ENCODE peak calls at places on chromosome 2, in ten cellular contexts. D is nephron progenitor cell; W is stimulated activated CD4-positive, alpha-beta T cell treated with anti-CD3 and anti-CD28 coated beads, Interleukin-1b, Interleukin-23, amount 100 ng/mL, for 4 hours; F is substantia nigra; G is WTC11; C is GM23248; R is NCI-H1092 treated with DMSO at 0.1 percent for 48 hours; E is kidney tubule cell; U is left colon; H is GM04504. N is an unnamed sample.

GRCh38 chr2:64036343-64036742 is 17.1 kb upstream of the VPS54 start:
- DNase-seq in D (no peak), W (no peak), F (no peak), U (no peak), C (peak; percentile 90), E (peak; percentile 78), R (no peak), G (no peak), H (no peak), N (no peak)

GRCh38 chr2:21422050-21422449 is 298.3 kb downstream of the TDRD15 start:
- DNase-seq in C (no peak), F (no peak), D (peak; percentile 41), H (no peak), G (peak; percentile 90), W (no peak), R (no peak), E (peak; percentile 49), U (no peak), N (peak; percentile 22)

GRCh38 chr2:119641562-119642258 is 37.3 kb upstream of the TMEM177 start:
- DNase-seq in R (peak; percentile 56), H (peak; percentile 50), G (peak; percentile 85), C (peak; percentile 85), D (peak; percentile 79), U (peak; percentile 44), F (peak; percentile 50), E (peak; percentile 69), W (peak; percentile 58), N (peak; percentile 75)

GRCh38 chr2:18047114-18047695 is 168.7 kb downstream of the KCNS3 start:
- DNase-seq in F (peak; percentile 2), C (peak; percentile 37), E (no peak), R (no peak), U (no peak), D (no peak), W (no peak), H (no peak), G (no peak), N (no peak)

GRCh38 chr2:237569896-237570295 is 3.5 kb downstream of the PRLH start:
- DNase-seq in F (no peak), E (no peak), W (no peak), R (no peak), C (no peak), G (no peak), U (no peak), D (no peak), H (no peak), N (no peak)

GRCh38 chr2:240419321-240419720 is 16.1 kb upstream of the GPC1 start:
- DNase-seq in U (no peak), R (no peak), F (no peak), H (no peak), D (no peak), C (no peak), G (no peak), W (no peak), E (no peak), N (no peak)

GRCh38 chr2:165197346-165197745 is 6.5 kb downstream of the SCN3A start:
- DNase-seq in D (no peak), C (no peak), F (no peak), R (peak; percentile 46), W (no peak), E (peak; percentile 34), G (no peak), H (no peak), U (no peak), N (no peak)

GRCh38 chr2:9736008-9736407 is 105.2 kb upstream of the YWHAQ start:
- DNase-seq in H (no peak), F (no peak), R (no peak), E (no peak), G (no peak), D (no peak), C (no peak), U (no peak), W (no peak), N (no peak)

GRCh38 chr2:120726245-120726644 is 9.4 kb upstream of the GLI2 start:
- DNase-seq in D (no peak), C (no peak), U (no peak), G (no peak), R (no peak), H (no peak), F (no peak), W (no peak), E (no peak), N (no peak)

N was measured in D721Med.